ENCODE peak calls at places on chromosomes 11 and 22, in seven cellular contexts. C is GM10248; S is midbrain; B is stimulated activated naive CD4-positive, alpha-beta T cell; J is cardiac fibroblast; F is stimulated activated CD8-positive, alpha-beta memory T cell treated with anti-CD3 and anti-CD28 coated beads, Interleukin-7, amount 100 ng/mL, for 24 hours; U is naive thymus-derived CD4-positive, alpha-beta T cell. Y is an unnamed sample.

GRCh38 chr11:128424867-128425285 is 162.5 kb downstream of the ETS1 start:
- DNase-seq in U (no peak), S (no peak), B (no peak), C (no peak), J (peak), F (no peak), Y (no peak)

GRCh38 chr11:95692526-95693270 is 96.9 kb downstream of the FAM76B start:
- DNase-seq in U (no peak), B (no peak), C (no peak), J (peak), F (no peak), S (no peak), Y (no peak)

GRCh38 chr11:128716661-128717210 is 22.9 kb downstream of the FLI1 start:
- DNase-seq in C (no peak), U (peak), J (peak), S (no peak), F (no peak), B (peak), Y (no peak)

GRCh38 chr11:7537260-7537659 is 23.5 kb downstream of the PPFIBP2 start:
- DNase-seq in U (no peak), B (peak), J (no peak), C (no peak), F (no peak), S (no peak), Y (no peak)

GRCh38 chr11:24866743-24867142 is 369.9 kb downstream of the LUZP2 start:
- DNase-seq in U (no peak), F (no peak), J (no peak), B (no peak), S (no peak), C (no peak), Y (no peak)

GRCh38 chr11:102007567-102008437 is 39.4 kb upstream of the CFAP300 start:
- DNase-seq in F (no peak), B (peak), C (peak), S (peak), U (no peak), J (peak), Y (peak)

GRCh38 chr11:60700689-60701508 is 1.5 kb downstream of the MS4A8 start:
- DNase-seq in S (no peak), B (no peak), F (no peak), C (peak), U (no peak), J (peak), Y (peak)

GRCh38 chr11:95241673-95242072 is 10.7 kb upstream of the SESN3 start:
- DNase-seq in C (no peak), J (peak), B (no peak), F (no peak), S (no peak), U (no peak), Y (no peak)

GRCh38 chr11:1505480-1505879 is 18.9 kb upstream of the MOB2 start:
- DNase-seq in F (no peak), B (no peak), C (no peak), S (no peak), U (no peak), J (no peak), Y (no peak)

GRCh38 chr11:28133146-28133545 is 25.0 kb downstream of the METTL15 start:
- DNase-seq in C (no peak), S (no peak), J (peak), U (no peak), B (no peak), F (no peak), Y (no peak)

GRCh38 chr22:29639096-29639495 is 35.7 kb downstream of the NF2 start:
- DNase-seq in C (no peak), F (no peak), J (no peak), U (no peak), S (no peak), B (no peak), Y (no peak)

GRCh38 chr11:102546923-102547471 is 16.4 kb upstream of the MMP7 start:
- DNase-seq in J (no peak), B (no peak), C (peak), F (no peak), U (no peak), S (no peak), Y (peak)

Y was measured in T47D.